ENCODE peak calls at places on chromosomes 6 and 20, in nine cellular contexts. A is pulmonary artery endothelial cell; F is MV-4-11; J is HFFc6; T is BE2C; N is HCT116; U is CD8-positive, alpha-beta memory T cell; S is NCI-H510A treated with DMSO at 0.1 percent for 48 hours; Q is mesothelial cell of epicardium. E is an unnamed sample.

GRCh38 chr20:31496761-31497295 is 17.4 kb upstream of the HM13 start:
- DNase-seq in A (no peak), F (no peak), J (no peak), T (peak), N (no peak), U (no peak), S (no peak), Q (no peak), E (no peak)

GRCh38 chr6:110181131-110182027 is 1.2 kb downstream of the CDC40 start:
- DNase-seq in A (no peak), F (peak), J (no peak), T (no peak), N (no peak), U (no peak), S (no peak), Q (no peak), E (no peak)

GRCh38 chr20:20463933-20464374 is 96.0 kb downstream of the INSM1 start:
- DNase-seq in A (no peak), F (no peak), J (no peak), T (no peak), N (no peak), U (no peak), S (peak), Q (no peak), E (no peak)

GRCh38 chr6:73704260-73704659 is 8.3 kb downstream of the CD109 start:
- DNase-seq in A (no peak), F (peak), J (peak), T (no peak), N (peak), U (no peak), S (no peak), Q (no peak), E (no peak)

GRCh38 chr6:142735182-142735581 is 209.8 kb downstream of the HIVEP2 start:
- DNase-seq in A (peak), F (no peak), J (no peak), T (no peak), N (no peak), U (no peak), S (no peak), Q (no peak), E (no peak)

GRCh38 chr6:163565140-163565539 is 150.6 kb downstream of the QKI start:
- DNase-seq in A (no peak), F (no peak), J (no peak), T (peak), N (no peak), U (no peak), S (peak), Q (no peak), E (no peak)

GRCh38 chr20:62950741-62951140 is 1.8 kb upstream of the SLC17A9 start:
- DNase-seq in A (no peak), F (no peak), J (no peak), T (no peak), N (no peak), U (no peak), S (no peak), Q (no peak), E (no peak)

GRCh38 chr6:1894954-1895353 is 285.2 kb downstream of the FOXC1 start:
- DNase-seq in A (no peak), F (no peak), J (no peak), T (no peak), N (no peak), U (no peak), S (no peak), Q (no peak), E (no peak)

GRCh38 chr6:81761197-81761596 is 8.7 kb upstream of the TENT5A start:
- DNase-seq in A (no peak), F (no peak), J (peak), T (no peak), N (no peak), U (no peak), S (no peak), Q (no peak), E (no peak)

GRCh38 chr6:52423971-52424381 is 3.8 kb downstream of the EFHC1 start:
- DNase-seq in A (peak), F (no peak), J (peak), T (no peak), N (no peak), U (no peak), S (no peak), Q (no peak), E (no peak)

GRCh38 chr20:22716824-22717351 is 132.5 kb upstream of the FOXA2 start:
- DNase-seq in A (no peak), F (peak), J (no peak), T (no peak), N (no peak), U (no peak), S (no peak), Q (no peak), E (no peak)

GRCh38 chr6:130906736-130907381 is 79.7 kb downstream of the SMLR1 start:
- DNase-seq in A (no peak), F (no peak), J (peak), T (no peak), N (no peak), U (no peak), S (no peak), Q (no peak), E (no peak)

GRCh38 chr6:46972521-46972920 is 50.8 kb upstream of the ADGRF5 start:
- DNase-seq in A (no peak), F (peak), J (no peak), T (no peak), N (no peak), U (no peak), S (no peak), Q (no peak), E (no peak)

GRCh38 chr6:111997078-111997862 is 56.6 kb upstream of the CCN6 start:
- DNase-seq in A (no peak), F (peak), J (peak), T (peak), N (peak), U (peak), S (peak), Q (peak), E (no peak)

GRCh38 chr20:52798124-52798523 is 174.0 kb upstream of the TSHZ2 start:
- DNase-seq in A (no peak), F (no peak), J (no peak), T (no peak), N (no peak), U (no peak), S (no peak), Q (no peak), E (no peak)

GRCh38 chr6:16402501-16402900 is 164.1 kb downstream of the GMPR start:
- DNase-seq in A (no peak), F (no peak), J (no peak), T (peak), N (no peak), U (no peak), S (no peak), Q (no peak), E (no peak)

GRCh38 chr6:117482240-117483003 is at the start of gene DCBLD1:
- DNase-seq in A (no peak), F (peak), J (peak), T (peak), N (peak), U (peak), S (peak), Q (peak), E (peak)

GRCh38 chr20:51665543-51666118 is 102.6 kb downstream of the ATP9A start:
- DNase-seq in A (no peak), F (no peak), J (no peak), T (no peak), N (no peak), U (no peak), S (no peak), Q (no peak), E (no peak)

GRCh38 chr6:126672654-126673053 is 332.7 kb downstream of the CENPW start:
- DNase-seq in A (no peak), F (no peak), J (no peak), T (no peak), N (no peak), U (no peak), S (no peak), Q (no peak), E (no peak)

GRCh38 chr6:136113736-136114173 is 136.4 kb downstream of the MTFR2 start:
- DNase-seq in A (peak), F (peak), J (peak), T (peak), N (no peak), U (no peak), S (peak), Q (no peak), E (no peak)

GRCh38 chr6:119612176-119612870 is 262.8 kb upstream of the MAN1A1 start:
- DNase-seq in A (no peak), F (no peak), J (no peak), T (no peak), N (no peak), U (no peak), S (no peak), Q (no peak), E (no peak)

GRCh38 chr6:27502508-27503435 is 29.9 kb upstream of the ZNF184 start:
- DNase-seq in A (no peak), F (peak), J (peak), T (peak), N (peak), U (peak), S (peak), Q (no peak), E (no peak)

GRCh38 chr6:7238900-7239589 is 74.0 kb downstream of the SSR1 start:
- DNase-seq in A (peak), F (peak), J (peak), T (peak), N (peak), U (peak), S (peak), Q (peak), E (no peak)

GRCh38 chr20:9270831-9271230 is 201.9 kb downstream of the PLCB4 start:
- DNase-seq in A (no peak), F (no peak), J (peak), T (no peak), N (no peak), U (no peak), S (no peak), Q (no peak), E (no peak)

GRCh38 chr6:36682328-36683144 is 4.0 kb downstream of the CDKN1A start:
- DNase-seq in A (no peak), F (peak), J (peak), T (no peak), N (no peak), U (peak), S (peak), Q (no peak), E (peak)

E was measured in mesenteric fat pad.